ENCODE peak calls at places on chromosome 14, in six cellular contexts. U, W, H, J, C and Y are unnamed samples. For H3K36me3 and H3K9me3, the result is how much of the 10 kb centered on the place peaks cover.

GRCh38 chr14:68795602-68796417 is 2.9 kb upstream of the ZFP36L1 start:
- DNase-seq in U (peak), W (peak), H (peak), J (peak), C (peak), Y (peak)

GRCh38 chr14:74979029-74979428 is 23.6 kb upstream of the PGF start:
- DNase-seq in U (no peak), W (no peak), H (no peak), J (no peak), C (no peak), Y (peak)

GRCh38 chr14:21192875-21193535 is 37.1 kb upstream of the OR5AU1 start:
- DNase-seq in U (no peak), W (peak), H (no peak), J (no peak), C (no peak), Y (no peak)

GRCh38 chr14:50222061-50222613 is 9.2 kb downstream of the SOS2 start:
- DNase-seq in U (no peak), W (peak), H (no peak), J (no peak), C (no peak), Y (no peak)

GRCh38 chr14:29798776-29799175 is 128.9 kb downstream of the PRKD1 start:
- DNase-seq in U (no peak), W (no peak), H (no peak), J (no peak), C (no peak), Y (no peak)

GRCh38 chr14:52043690-52044089 is 25.2 kb downstream of the NID2 start:
- DNase-seq in U (no peak), W (peak), H (no peak), J (no peak), C (no peak), Y (no peak)

GRCh38 chr14:55574988-55575387 is 5.0 kb upstream of the KTN1 start:
- DNase-seq in U (no peak), W (no peak), H (no peak), J (no peak), C (no peak), Y (no peak)

GRCh38 chr14:41830679-41831078 is 224.0 kb downstream of the LRFN5 start:
- DNase-seq in U (no peak), W (peak), H (no peak), J (no peak), C (no peak), Y (no peak)

GRCh38 chr14:71166434-71166833 is 259.2 kb downstream of the PCNX1 start:
- DNase-seq in U (no peak), W (peak), H (no peak), J (no peak), C (no peak), Y (no peak)

GRCh38 chr14:50769893-50770500 is 61.0 kb downstream of the NIN start:
- DNase-seq in U (no peak), W (no peak), H (no peak), J (peak), C (no peak), Y (no peak)

GRCh38 chr14:54929556-54929955 is 26.9 kb upstream of the GCH1 start:
- DNase-seq in U (no peak), W (no peak), H (no peak), J (no peak), C (no peak), Y (no peak)

GRCh38 chr14:29721586-29721985 is 206.1 kb downstream of the PRKD1 start:
- DNase-seq in U (no peak), W (no peak), H (no peak), J (no peak), C (no peak), Y (no peak)

GRCh38 chr14:69648480-69649414 is 37.4 kb downstream of the SUSD6 start:
- DNase-seq in U (no peak), W (peak), H (no peak), J (no peak), C (no peak), Y (no peak)

GRCh38 chr14:64971452-64971889 is 665 bp downstream of the RAB15 start:
- DNase-seq in U (no peak), W (no peak), H (no peak), J (no peak), C (no peak), Y (no peak)

GRCh38 chr14:67940894-67941455 is 121.4 kb downstream of the RAD51B start:
- DNase-seq in U (no peak), W (peak), H (no peak), J (peak), C (no peak), Y (no peak)

GRCh38 chr14:69985456-69985855 is 106.2 kb downstream of the SMOC1 start:
- DNase-seq in U (no peak), W (peak), H (no peak), J (no peak), C (no peak), Y (no peak)

GRCh38 chr14:21103710-21104447 is 3.0 kb downstream of the TMEM253 start:
- DNase-seq in U (peak), W (peak), H (peak), J (peak), C (peak), Y (peak)

GRCh38 chr14:51035611-51036192 is 59.2 kb downstream of the TRIM9 start:
- DNase-seq in U (no peak), W (no peak), H (no peak), J (no peak), C (no peak), Y (no peak)

GRCh38 chr14:96256420-96256819 is 410 bp downstream of the BDKRB1 start:
- DNase-seq in U (no peak), W (peak), H (no peak), J (no peak), C (no peak), Y (no peak)

GRCh38 chr14:25411933-25412757 is 362.2 kb upstream of the STXBP6 start:
- DNase-seq in U (no peak), W (no peak), H (no peak), J (no peak), C (no peak), Y (no peak)

GRCh38 chr14:92718659-92719058 is 29.8 kb downstream of the LGMN start:
- DNase-seq in U (no peak), W (peak), H (no peak), J (no peak), C (no peak), Y (no peak)

GRCh38 chr14:91108941-91109611 is 4.8 kb upstream of the DGLUCY start:
- DNase-seq in U (peak), W (no peak), H (no peak), J (no peak), C (peak), Y (no peak)

GRCh38 chr14:96805906-96806305 is 8.7 kb downstream of the VRK1 start:
- DNase-seq in U (no peak), W (no peak), H (no peak), J (no peak), C (no peak), Y (no peak)

GRCh38 chr14:80973918-80974317 is 18.5 kb downstream of the TSHR start:
- DNase-seq in U (no peak), W (no peak), H (no peak), J (no peak), C (peak), Y (no peak)

GRCh38 chr14:62064741-62065323 is 302.6 kb downstream of the SNAPC1 start:
- DNase-seq in U (no peak), W (no peak), H (no peak), J (no peak), C (no peak), Y (no peak)

GRCh38 chr14:53458368-53458814 is 305.3 kb upstream of the DDHD1 start:
- DNase-seq in U (no peak), W (peak), H (no peak), J (no peak), C (no peak), Y (no peak)

GRCh38 chr14:77554816-77555599 is 56.4 kb upstream of the ISM2 start:
- DNase-seq in U (no peak), W (no peak), H (no peak), J (no peak), C (no peak), Y (no peak)
- H3K36me3 ChIP-seq in U (under half), W (under half), H (under half), J (under half), C (half or more), Y (under half)

GRCh38 chr14:22982013-22982476 is 306 bp downstream of the AJUBA start:
- DNase-seq in U (no peak), W (no peak), H (no peak), J (no peak), C (peak), Y (peak)
- H3K27ac ChIP-seq in U (peak), W (peak), H (no peak), J (peak), C (no peak), Y (peak)

GRCh38 chr14:105901226-105901625 is 374.8 kb downstream of the TMEM121 start:
- DNase-seq in U (no peak), W (no peak), H (no peak), J (no peak), C (no peak), Y (no peak)

GRCh38 chr14:105902131-105902898 is 375.9 kb downstream of the TMEM121 start:
- DNase-seq in U (no peak), W (no peak), H (no peak), J (no peak), C (no peak), Y (no peak)

GRCh38 chr14:105899657-105900397 is 373.4 kb downstream of the TMEM121 start:
- DNase-seq in U (no peak), W (no peak), H (no peak), J (no peak), C (no peak), Y (no peak)

GRCh38 chr14:105899071-105899641 is 372.8 kb downstream of the TMEM121 start:
- DNase-seq in U (no peak), W (no peak), H (no peak), J (no peak), C (no peak), Y (peak)

GRCh38 chr14:105900398-105901160 is 374.2 kb downstream of the TMEM121 start:
- DNase-seq in U (no peak), W (no peak), H (no peak), J (no peak), C (no peak), Y (no peak)
- H3K9me3 ChIP-seq in U (under half), W (half or more), H (under half), J (under half), C (under half), Y (under half)

GRCh38 chr14:103731916-103732867 is 16.6 kb downstream of the ZFYVE21 start:
- DNase-seq in U (peak), W (no peak), H (no peak), J (peak), C (no peak), Y (no peak)

GRCh38 chr14:103732868-103733626 is 17.4 kb downstream of the ZFYVE21 start:
- DNase-seq in U (peak), W (no peak), H (no peak), J (no peak), C (no peak), Y (no peak)

GRCh38 chr14:103730490-103731035 is 15.0 kb downstream of the ZFYVE21 start:
- DNase-seq in U (no peak), W (no peak), H (no peak), J (peak), C (no peak), Y (no peak)

GRCh38 chr14:103729496-103730448 is 14.2 kb downstream of the ZFYVE21 start:
- DNase-seq in U (no peak), W (no peak), H (no peak), J (no peak), C (no peak), Y (no peak)

GRCh38 chr14:103731481-103731880 is 15.9 kb downstream of the ZFYVE21 start:
- DNase-seq in U (peak), W (no peak), H (no peak), J (no peak), C (no peak), Y (no peak)
- H3K36me3 ChIP-seq in U (half or more), W (half or more), H (under half), J (half or more), C (under half), Y (under half)

GRCh38 chr14:103819503-103820307 is 27.7 kb downstream of the PPP1R13B start:
- DNase-seq in U (peak), W (no peak), H (no peak), J (peak), C (no peak), Y (no peak)
- H3K27ac ChIP-seq in U (no peak), W (no peak), H (no peak), J (no peak), C (no peak), Y (no peak)

DNA sequence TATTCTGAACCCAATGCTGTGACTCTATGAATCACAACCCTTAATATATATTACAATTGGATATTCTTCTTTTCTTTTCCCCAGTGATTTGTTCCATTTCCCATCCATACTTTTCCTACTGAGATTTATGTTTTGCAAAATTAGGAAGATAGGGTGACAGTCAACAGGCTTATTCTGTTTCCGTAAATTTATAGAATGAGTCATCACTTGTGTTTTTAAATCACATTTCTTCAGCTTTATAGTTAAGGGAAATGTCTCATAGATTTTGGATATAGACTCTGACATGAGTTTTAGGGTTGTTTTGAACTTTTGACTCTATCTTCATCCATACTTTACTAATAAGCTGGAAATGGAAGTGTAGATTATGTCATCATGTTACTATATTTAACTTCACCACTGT is 661.6 kb upstream of the FBXO33 start:
- DNase-seq in U (no peak), W (no peak), H (no peak), J (no peak), C (no peak), Y (no peak)
- H3K9me3 ChIP-seq in U (under half), W (under half), H (under half), J (under half), C (under half), Y (under half)

GRCh38 chr14:23086565-23086964 is 8.4 kb downstream of the ACIN1 start:
- DNase-seq in U (no peak), W (no peak), H (no peak), J (no peak), C (no peak), Y (no peak)
- H3K36me3 ChIP-seq in U (half or more), W (under half), H (half or more), J (half or more), C (half or more), Y (under half)

GRCh38 chr14:63678538-63678937 is 36.9 kb upstream of the WDR89 start:
- DNase-seq in U (no peak), W (no peak), H (no peak), J (no peak), C (no peak), Y (no peak)
- H3K27ac ChIP-seq in U (no peak), W (no peak), H (no peak), J (no peak), C (no peak), Y (no peak)